ENCODE peak calls at places on chromosomes 1 and 21, in nine cellular contexts. N, X, M, R, P, Y, H, V and S are unnamed samples.

GRCh38 chr1:168473164-168473563 is 70.6 kb downstream of the XCL2 start:
- DNase-seq in P (no peak), X (no peak), M (no peak), Y (no peak), R (no peak), N (no peak), H (no peak), V (no peak), S (no peak)

GRCh38 chr1:32201011-32201855 is 838 bp downstream of the CCDC28B start:
- DNase-seq in V (peak; percentile 79), X (peak; percentile 77), M (peak; percentile 66), H (peak; percentile 52), Y (peak; percentile 90), N (peak; percentile 71), P (peak; percentile 70), R (no peak), S (peak; percentile 53)

GRCh38 chr1:32702599-32703478 is at the start of gene SYNC:
- DNase-seq in Y (peak; percentile 51), X (peak; percentile 90), V (peak; percentile 70), M (peak; percentile 56), H (peak; percentile 89), N (peak; percentile 58), R (peak; percentile 61), P (peak; percentile 77), S (peak; percentile 38)

GRCh38 chr21:17002628-17003027 is 510.2 kb upstream of the CXADR start:
- DNase-seq in N (no peak), X (peak; percentile 29), H (peak; percentile 24), Y (no peak), M (no peak), R (no peak), P (no peak), V (no peak), S (no peak)

GRCh38 chr1:7888248-7889010 is 35.6 kb upstream of the UTS2 start:
- DNase-seq in Y (no peak), V (no peak), H (peak; percentile 74), X (no peak), P (no peak), N (no peak), R (peak; percentile 11), M (no peak), S (peak; percentile 13)

GRCh38 chr21:14487490-14488432 is 58.4 kb downstream of the SAMSN1 start:
- DNase-seq in P (no peak), H (no peak), N (no peak), X (no peak), V (no peak), M (no peak), Y (no peak), R (no peak), S (no peak)

GRCh38 chr1:113912594-113913311 is 7.6 kb downstream of the DCLRE1B start:
- DNase-seq in Y (peak; percentile 70), V (peak; percentile 61), N (peak; percentile 25), R (peak; percentile 7), X (peak; percentile 34), P (peak; percentile 60), H (peak; percentile 74), M (peak; percentile 21), S (no peak)

GRCh38 chr1:20359451-20360330 is 69.0 kb downstream of the VWA5B1 start:
- DNase-seq in N (peak; percentile 62), M (no peak), Y (no peak), R (peak; percentile 50), V (no peak), P (no peak), H (no peak), X (no peak), S (no peak)

GRCh38 chr1:227894306-227894721 is 53.4 kb downstream of the WNT9A start:
- DNase-seq in H (no peak), N (peak; percentile 0), M (no peak), Y (peak; percentile 11), P (no peak), X (no peak), R (no peak), V (peak; percentile 15), S (no peak)

GRCh38 chr1:101301446-101301845 is 64.6 kb downstream of the S1PR1 start:
- DNase-seq in X (no peak), P (no peak), N (no peak), Y (no peak), V (no peak), M (no peak), H (no peak), R (no peak), S (no peak)

GRCh38 chr1:211547710-211548109 is 31.3 kb downstream of the SLC30A1 start:
- DNase-seq in V (no peak), M (no peak), R (no peak), H (no peak), P (no peak), N (no peak), X (no peak), Y (no peak), S (no peak)

GRCh38 chr1:165925498-165926079 is 98.2 kb downstream of the UCK2 start:
- DNase-seq in V (no peak), M (no peak), R (no peak), Y (no peak), P (no peak), X (no peak), N (no peak), H (no peak), S (no peak)

GRCh38 chr1:187433598-187433997 is 604.8 kb downstream of the PLA2G4A start:
- DNase-seq in N (no peak), P (no peak), H (peak; percentile 36), R (no peak), X (peak; percentile 45), V (no peak), M (no peak), Y (no peak), S (no peak)

GRCh38 chr1:107842241-107842640 is 122.7 kb downstream of the VAV3 start:
- DNase-seq in M (no peak), X (no peak), Y (no peak), V (no peak), H (no peak), R (peak; percentile 42), P (no peak), N (no peak), S (no peak)

GRCh38 chr1:236685917-236686814 is at the start of gene ACTN2:
- DNase-seq in R (no peak), M (peak; percentile 20), Y (peak; percentile 70), V (peak; percentile 80), N (peak; percentile 6), H (peak; percentile 12), P (peak; percentile 77), X (peak; percentile 27), S (peak; percentile 64)

GRCh38 chr1:180415985-180416633 is 86.3 kb downstream of the ACBD6 start:
- DNase-seq in P (no peak), N (no peak), Y (no peak), M (no peak), V (no peak), R (peak; percentile 53), H (peak; percentile 37), X (peak; percentile 45), S (peak; percentile 55)

GRCh38 chr1:43439121-43439581 is 14.6 kb downstream of the HYI start:
- DNase-seq in X (no peak), M (peak; percentile 21), Y (no peak), P (no peak), V (no peak), H (no peak), R (no peak), N (no peak), S (no peak)

GRCh38 chr1:21782868-21783678 is at the start of gene USP48:
- DNase-seq in V (peak; percentile 98), X (peak; percentile 98), Y (peak; percentile 100), R (peak; percentile 97), M (peak; percentile 97), N (peak; percentile 98), H (peak; percentile 91), P (peak; percentile 99), S (peak; percentile 97)

GRCh38 chr1:93625582-93626327 is 55.9 kb downstream of the BCAR3 start:
- DNase-seq in V (peak; percentile 61), H (peak; percentile 98), X (peak; percentile 62), Y (peak; percentile 56), R (peak; percentile 60), P (no peak), M (peak; percentile 46), N (peak; percentile 69), S (no peak)

DNA sequence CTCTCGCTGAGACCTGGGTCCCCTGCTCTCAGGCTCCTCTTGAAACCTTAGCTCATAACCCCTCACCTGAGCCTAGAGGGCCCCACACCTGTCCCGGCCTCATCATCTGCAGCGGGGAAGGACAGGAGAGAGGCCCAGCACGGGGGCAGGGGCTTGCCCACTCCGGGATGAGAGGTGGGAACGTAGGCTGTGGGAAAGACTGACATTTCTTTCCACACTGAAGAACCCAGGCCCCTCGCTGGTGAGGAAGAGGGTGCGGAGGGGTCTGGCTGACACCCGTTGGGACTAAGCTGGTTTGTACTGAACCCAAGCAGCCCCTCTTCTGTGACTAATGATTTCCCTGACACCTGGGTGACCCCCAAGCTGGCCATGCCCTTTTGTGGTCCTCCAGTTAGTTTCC is 14.0 kb upstream of the NES start:
- DNase-seq in R (no peak), P (no peak), V (no peak), H (no peak), Y (no peak), X (no peak), M (no peak), N (no peak), S (no peak)
- H3K4me3 ChIP-seq in R (no peak overlapping the region), P (no peak overlapping the region), V (no peak overlapping the region), H (no peak overlapping the region), Y (no peak overlapping the region), X (no peak overlapping the region), M (no peak overlapping the region), N (no peak overlapping the region), S (no peak overlapping the region)

GRCh38 chr1:221565718-221566117 is 176.2 kb downstream of the DUSP10 start:
- DNase-seq in V (peak; percentile 61), R (no peak), N (no peak), X (no peak), M (no peak), Y (no peak), P (no peak), H (no peak), S (no peak)
- H3K4me1 ChIP-seq in V (peaks cover 15% of the 10 kb centered on the region), R (no peaks in the 10 kb centered on the region), N (peaks cover 14% of the 10 kb centered on the region), X (peaks cover 28% of the 10 kb centered on the region), M (no peaks in the 10 kb centered on the region), Y (peaks cover 13% of the 10 kb centered on the region), P (peaks cover 37% of the 10 kb centered on the region), H (no peaks in the 10 kb centered on the region), S (no peaks in the 10 kb centered on the region)

DNA sequence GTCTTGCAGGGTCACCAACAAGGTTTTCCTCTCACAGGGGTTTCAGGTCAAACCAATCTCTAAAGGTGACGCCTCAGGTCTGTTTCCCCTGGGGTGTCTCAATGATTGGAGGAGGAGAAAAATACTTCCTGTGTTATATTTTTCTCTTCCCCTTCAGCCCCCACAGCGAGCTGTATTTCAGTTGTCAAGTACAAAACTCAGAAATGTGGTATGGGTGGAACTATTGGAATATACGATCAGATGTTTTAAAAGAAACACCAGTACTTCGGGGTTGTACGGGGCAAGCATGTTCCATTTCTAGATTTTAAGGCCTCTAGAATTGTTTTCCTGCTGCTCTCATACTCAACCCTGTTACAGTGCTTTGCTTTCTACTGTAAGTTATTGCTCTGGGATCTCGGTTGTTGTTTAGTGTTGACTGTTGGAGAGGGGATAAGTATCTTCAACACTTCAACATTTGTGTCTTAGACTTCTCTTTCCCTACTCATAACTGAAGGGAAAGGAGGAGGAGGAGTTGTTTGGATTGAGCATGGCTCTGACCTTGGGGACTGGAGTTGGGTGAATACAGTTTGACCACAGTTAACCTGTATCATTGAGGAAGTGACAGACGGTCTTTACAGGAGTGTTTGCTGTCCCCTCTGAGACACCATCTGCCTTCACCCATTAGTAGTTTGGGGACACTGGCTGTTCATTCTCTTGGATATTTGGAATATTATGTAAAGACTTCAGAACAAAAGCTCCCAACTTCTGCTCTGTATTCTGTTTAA is 2.0 kb downstream of the MAPKAPK2 start:
- DNase-seq in H (no peak), N (no peak), Y (no peak), X (no peak), P (no peak), R (no peak), V (no peak), M (no peak), S (no peak)
- H3K27me3 ChIP-seq in H (peaks cover 6% of the 10 kb centered on the region), N (no peaks in the 10 kb centered on the region), Y (no peaks in the 10 kb centered on the region), X (no peaks in the 10 kb centered on the region), P (no peaks in the 10 kb centered on the region), R (peaks cover 13% of the 10 kb centered on the region), V (no peaks in the 10 kb centered on the region), M (no peaks in the 10 kb centered on the region), S (no peaks in the 10 kb centered on the region)

GRCh38 chr1:231418101-231418740 is 3.9 kb downstream of the EGLN1 start:
- DNase-seq in R (peak; percentile 85), Y (no peak), P (no peak), H (no peak), N (no peak), M (no peak), X (no peak), V (no peak), S (no peak)
- H3K4me3 ChIP-seq in R (peak overlapping the region; percentile 85), Y (no peak overlapping the region), P (peak overlapping the region; percentile 18), H (peak overlapping the region; percentile 80), N (no peak overlapping the region), M (peak overlapping the region; percentile 46), X (peak overlapping the region; percentile 86), V (peak overlapping the region; percentile 97), S (peak overlapping the region; percentile 62)